ENCODE peak calls at places on chromosomes 16 and 17, in ten cellular contexts. F is natural killer cell; A is GM10248; V is effector CD4-positive, alpha-beta T cell; Q is cardiac septum; E is transverse colon; O is NCI-H1436; C is astrocyte of the spinal cord; W is activated CD4-positive, CD25-positive, alpha-beta regulatory T cell; B is activated T-cell treated with anti-CD3 and anti-CD28 coated beads, Interleukin-2, amount 50 U/mL, for 72 hours. G is an unnamed sample.

GRCh38 chr17:14581181-14581830 is 280.4 kb downstream of the HS3ST3B1 start:
- DNase-seq in E (no peak), W (no peak), V (no peak), Q (no peak), B (no peak), A (no peak), C (no peak), F (no peak), O (no peak), G (no peak)

GRCh38 chr17:19348806-19349205 is 13.7 kb downstream of the B9D1 start:
- DNase-seq in W (no peak), O (no peak), Q (no peak), E (no peak), B (no peak), V (no peak), C (no peak), F (no peak), A (no peak), G (no peak)

GRCh38 chr16:19166500-19166899 is 1.5 kb upstream of the SYT17 start:
- DNase-seq in A (no peak), W (no peak), B (no peak), C (no peak), E (no peak), F (no peak), O (peak; percentile 23), Q (no peak), V (no peak), G (no peak)

GRCh38 chr17:7146115-7146514 is 31.5 kb upstream of the ASGR2 start:
- DNase-seq in C (no peak), V (no peak), F (no peak), E (no peak), W (no peak), O (no peak), B (no peak), A (no peak), Q (no peak), G (no peak)

GRCh38 chr16:8647721-8648318 is 26.3 kb downstream of the METTL22 start:
- DNase-seq in Q (no peak), B (no peak), F (no peak), E (no peak), A (no peak), W (no peak), V (no peak), C (no peak), O (no peak), G (no peak)

GRCh38 chr16:49857423-49858181 is 1.7 kb upstream of the ZNF423 start:
- DNase-seq in V (no peak), E (peak; percentile 76), A (peak; percentile 74), C (peak; percentile 49), W (no peak), F (peak; percentile 31), Q (peak; percentile 80), O (no peak), B (peak; percentile 63), G (peak; percentile 89)

GRCh38 chr17:78979780-78980623 is at the start of gene LGALS3BP:
- DNase-seq in Q (peak; percentile 85), A (no peak), O (peak; percentile 95), W (no peak), E (peak; percentile 87), C (peak; percentile 80), B (peak; percentile 39), V (no peak), F (no peak), G (peak; percentile 36)

GRCh38 chr16:66264311-66265105 is 102.0 kb upstream of the CDH5 start:
- DNase-seq in V (no peak), A (no peak), O (no peak), B (no peak), C (no peak), E (no peak), F (no peak), Q (no peak), W (no peak), G (no peak)

GRCh38 chr16:66205287-66206167 is 161.0 kb upstream of the CDH5 start:
- DNase-seq in F (no peak), Q (no peak), E (no peak), V (no peak), C (peak; percentile 3), W (no peak), A (no peak), O (no peak), B (no peak), G (no peak)

GRCh38 chr17:16584273-16584995 is 15.4 kb upstream of the ZNF287 start:
- DNase-seq in E (peak; percentile 94), W (peak; percentile 86), C (peak; percentile 85), Q (peak; percentile 95), A (peak; percentile 89), O (peak; percentile 85), F (peak; percentile 80), V (peak; percentile 89), B (peak; percentile 94), G (peak; percentile 87)

GRCh38 chr17:28404812-28405570 is 1.0 kb downstream of the SLC46A1 start:
- DNase-seq in A (no peak), E (no peak), V (no peak), W (no peak), Q (no peak), F (no peak), B (no peak), C (no peak), O (no peak), G (no peak)

GRCh38 chr16:2821483-2822157 is 4.6 kb downstream of the PRSS21 start:
- DNase-seq in A (no peak), C (no peak), E (peak; percentile 3), Q (no peak), W (no peak), V (no peak), B (no peak), O (no peak), F (no peak), G (no peak)

GRCh38 chr17:79793924-79794304 is 3.0 kb downstream of the CBX8 start:
- DNase-seq in F (no peak), Q (no peak), C (peak; percentile 51), A (no peak), V (no peak), O (no peak), W (no peak), E (no peak), B (no peak), G (no peak)

GRCh38 chr16:8863594-8864424 is 5.0 kb downstream of the CARHSP1 start:
- DNase-seq in F (no peak), O (no peak), E (peak; percentile 71), C (no peak), Q (no peak), W (no peak), A (no peak), V (no peak), B (no peak), G (no peak)

GRCh38 chr16:74732951-74733350 is 32.3 kb upstream of the MLKL start:
- DNase-seq in A (no peak), V (no peak), B (no peak), Q (no peak), E (no peak), O (no peak), W (no peak), F (no peak), C (no peak), G (no peak)

GRCh38 chr17:19386276-19386863 is 620 bp downstream of the MFAP4 start:
- DNase-seq in O (no peak), F (no peak), V (no peak), E (peak; percentile 62), B (no peak), Q (peak; percentile 90), W (no peak), C (peak; percentile 74), A (no peak), G (no peak)

GRCh38 chr17:354651-355556 is 2.3 kb upstream of the RPH3AL start:
- DNase-seq in V (no peak), F (no peak), A (no peak), Q (no peak), C (no peak), W (no peak), E (no peak), B (no peak), O (no peak), G (no peak)

GRCh38 chr17:29561541-29562517 is 5.0 kb downstream of the ABHD15 start:
- DNase-seq in A (no peak), Q (no peak), E (peak; percentile 57), V (no peak), O (no peak), B (no peak), F (peak; percentile 44), C (no peak), W (no peak), G (no peak)

GRCh38 chr17:34015253-34015652 is 239.8 kb upstream of the CCL2 start:
- DNase-seq in E (no peak), W (no peak), Q (no peak), B (no peak), A (no peak), C (no peak), V (no peak), F (no peak), O (no peak), G (no peak)

GRCh38 chr17:31431795-31432658 is 40.6 kb downstream of the RAB11FIP4 start:
- DNase-seq in Q (no peak), A (no peak), C (no peak), E (no peak), V (no peak), B (no peak), O (peak; percentile 1), F (no peak), W (no peak), G (no peak)

GRCh38 chr17:72287586-72287985 is 166.8 kb downstream of the SOX9 start:
- DNase-seq in A (no peak), F (no peak), O (no peak), E (no peak), V (no peak), B (no peak), W (no peak), C (no peak), Q (no peak), G (no peak)

GRCh38 chr17:31148205-31148604 is 53.4 kb downstream of the NF1 start:
- DNase-seq in F (no peak), W (no peak), V (no peak), E (no peak), A (no peak), Q (no peak), C (no peak), O (no peak), B (no peak), G (no peak)

GRCh38 chr16:84619103-84619460 is 1.2 kb upstream of the COTL1 start:
- DNase-seq in O (no peak), E (no peak), B (no peak), F (no peak), W (no peak), C (no peak), A (no peak), V (no peak), Q (no peak), G (no peak)

GRCh38 chr16:71630808-71631207 is 4.8 kb downstream of the MARVELD3 start:
- DNase-seq in E (no peak), A (no peak), W (no peak), B (no peak), C (no peak), F (no peak), Q (no peak), V (no peak), O (no peak), G (no peak)

GRCh38 chr16:50121721-50122445 is 31.2 kb upstream of the TENT4B start:
- DNase-seq in F (no peak), W (no peak), B (peak; percentile 78), A (peak; percentile 41), Q (no peak), E (no peak), O (peak; percentile 31), V (no peak), C (no peak), G (peak; percentile 49)

GRCh38 chr16:53664724-53665345 is 38.8 kb downstream of the RPGRIP1L start:
- DNase-seq in A (no peak), B (peak; percentile 38), C (peak; percentile 92), O (no peak), F (no peak), E (no peak), V (no peak), Q (no peak), W (no peak), G (peak; percentile 16)

GRCh38 chr16:79723583-79724168 is 123.1 kb upstream of the MAF start:
- DNase-seq in A (no peak), V (no peak), W (no peak), C (no peak), B (no peak), E (peak; percentile 33), F (no peak), Q (no peak), O (no peak), G (no peak)

GRCh38 chr17:45973943-45974859 is 24.8 kb upstream of the STH start:
- DNase-seq in B (no peak), V (no peak), A (no peak), E (no peak), C (no peak), W (no peak), F (no peak), O (no peak), Q (no peak), G (no peak)